ENCODE peak calls at places on chromosome 5, in five cellular contexts. N is GM18507; B is SK-N-DZ; D is NCI-H345; H is stimulated activated CD4-positive, alpha-beta T cell treated with anti-CD3 and anti-CD28 coated beads, Interleukin-2, amount 100 ng/mL, for 24 hours. J is an unnamed sample.

GRCh38 chr5:151030377-151030776 is 10.0 kb downstream of the GPX3 start:
- DNase-seq in N (no peak), B (no peak), D (no peak), H (no peak), J (no peak)

GRCh38 chr5:42636946-42637345 is 119.7 kb upstream of the CCDC152 start:
- DNase-seq in N (no peak), B (no peak), D (no peak), H (no peak), J (no peak)

GRCh38 chr5:169160405-169160901 is 140.5 kb downstream of the SLIT3 start:
- DNase-seq in N (no peak), B (no peak), D (no peak), H (no peak), J (no peak)

GRCh38 chr5:61132559-61132958 is 29.7 kb downstream of the SMIM15 start:
- DNase-seq in N (no peak), B (no peak), D (no peak), H (no peak), J (no peak)

GRCh38 chr5:91456928-91457571 is 73.9 kb upstream of the ARRDC3 start:
- DNase-seq in N (no peak), B (no peak), D (no peak), H (no peak), J (no peak)

GRCh38 chr5:35838370-35839042 is 18.2 kb upstream of the IL7R start:
- DNase-seq in N (no peak), B (no peak), D (no peak), H (no peak), J (no peak)

GRCh38 chr5:137147346-137147745 is 351.8 kb downstream of the SPOCK1 start:
- DNase-seq in N (no peak), B (no peak), D (peak), H (no peak), J (no peak)

GRCh38 chr5:96338624-96339023 is 94.4 kb downstream of the PCSK1 start:
- DNase-seq in N (no peak), B (no peak), D (no peak), H (no peak), J (no peak)

GRCh38 chr5:62001640-62002039 is 304.4 kb upstream of the KIF2A start:
- DNase-seq in N (no peak), B (no peak), D (no peak), H (no peak), J (no peak)

GRCh38 chr5:51380603-51381207 is 2.5 kb upstream of the ISL1 start:
- DNase-seq in N (no peak), B (peak), D (peak), H (no peak), J (no peak)

J was measured in GM19239.